ENCODE peak calls at places on chromosomes 7 and 10, in four cellular contexts. One of them, this sample, is unnamed.
A peak's percentile ranks its signal among the peaks of the same experiment; 100 is the strongest.

GRCh38 chr7:124651136-124651535 is 114.5 kb downstream of the GPR37 start:
- DNase-seq in IMR-90: no peak
- DNase-seq in K562: no peak
- DNase-seq in HepG2: no peak
- DNase-seq in this sample: no peak

GRCh38 chr10:54908019-54908418 is 107.0 kb upstream of the PCDH15 start:
- DNase-seq in IMR-90: no peak
- DNase-seq in K562: no peak
- DNase-seq in HepG2: no peak
- DNase-seq in this sample: no peak

GRCh38 chr10:67622506-67622905 is 73.5 kb downstream of the CTNNA3 start:
- DNase-seq in IMR-90: no peak
- DNase-seq in K562: no peak
- DNase-seq in HepG2: no peak
- DNase-seq in this sample: no peak

GRCh38 chr10:119090968-119091367 is 10.4 kb upstream of the EIF3A start:
- DNase-seq in IMR-90: peak; percentile 68
- DNase-seq in K562: peak; percentile 78
- DNase-seq in HepG2: no peak
- DNase-seq in this sample: peak; percentile 40

GRCh38 chr7:29285861-29286260 is 91.3 kb downstream of the CHN2 start:
- DNase-seq in IMR-90: no peak
- DNase-seq in K562: no peak
- DNase-seq in HepG2: no peak
- DNase-seq in this sample: no peak

GRCh38 chr10:111524134-111524533 is 447.3 kb downstream of the ADRA2A start:
- DNase-seq in IMR-90: no peak
- DNase-seq in K562: no peak
- DNase-seq in HepG2: no peak
- DNase-seq in this sample: no peak

GRCh38 chr7:74061840-74062539 is 21.6 kb upstream of the LIMK1 start:
- DNase-seq in IMR-90: peak; percentile 91
- DNase-seq in K562: peak; percentile 64
- DNase-seq in HepG2: peak; percentile 78
- DNase-seq in this sample: peak; percentile 90

GRCh38 chr7:23020742-23021401 is 6.9 kb upstream of the HYCC1 start:
- DNase-seq in IMR-90: peak; percentile 88
- DNase-seq in K562: no peak
- DNase-seq in HepG2: no peak
- DNase-seq in this sample: peak; percentile 7

GRCh38 chr10:92640110-92640509 is 47.2 kb downstream of the KIF11 start:
- DNase-seq in IMR-90: peak; percentile 50
- DNase-seq in K562: no peak
- DNase-seq in HepG2: no peak
- DNase-seq in this sample: peak; percentile 7

GRCh38 chr7:23454880-23455526 is 15.3 kb downstream of the IGF2BP3 start:
- DNase-seq in IMR-90: no peak
- DNase-seq in K562: no peak
- DNase-seq in HepG2: no peak
- DNase-seq in this sample: no peak

GRCh38 chr7:36280840-36281812 is 108.5 kb upstream of the ANLN start:
- DNase-seq in IMR-90: peak; percentile 90
- DNase-seq in K562: peak; percentile 22
- DNase-seq in HepG2: no peak
- DNase-seq in this sample: peak; percentile 85

GRCh38 chr7:102453319-102453718 is 11.3 kb downstream of the ALKBH4 start:
- DNase-seq in IMR-90: no peak
- DNase-seq in K562: no peak
- DNase-seq in HepG2: no peak
- DNase-seq in this sample: no peak

GRCh38 chr10:78863601-78864239 is 205.0 kb upstream of the ZMIZ1 start:
- DNase-seq in IMR-90: no peak
- DNase-seq in K562: no peak
- DNase-seq in HepG2: no peak
- DNase-seq in this sample: no peak

GRCh38 chr10:29472268-29473086 is 162.3 kb downstream of the SVIL start:
- DNase-seq in IMR-90: no peak
- DNase-seq in K562: no peak
- DNase-seq in HepG2: no peak
- DNase-seq in this sample: no peak

GRCh38 chr7:6273380-6273837 is 985 bp upstream of the CYTH3 start:
- DNase-seq in IMR-90: no peak
- DNase-seq in K562: no peak
- DNase-seq in HepG2: peak; percentile 38
- DNase-seq in this sample: no peak

GRCh38 chr7:29063231-29063630 is 83.1 kb downstream of the CPVL start:
- DNase-seq in IMR-90: no peak
- DNase-seq in K562: no peak
- DNase-seq in HepG2: no peak
- DNase-seq in this sample: no peak

GRCh38 chr10:70302292-70302691 is 18.5 kb upstream of the NPFFR1 start:
- DNase-seq in IMR-90: peak; percentile 58
- DNase-seq in K562: no peak
- DNase-seq in HepG2: no peak
- DNase-seq in this sample: no peak

GRCh38 chr10:46514899-46515298 is 41.6 kb downstream of the GPRIN2 start:
- DNase-seq in IMR-90: no peak
- DNase-seq in K562: no peak
- DNase-seq in HepG2: no peak
- DNase-seq in this sample: no peak

GRCh38 chr10:52465202-52465601 is 151.1 kb downstream of the DKK1 start:
- DNase-seq in IMR-90: no peak
- DNase-seq in K562: no peak
- DNase-seq in HepG2: no peak
- DNase-seq in this sample: no peak

DNA sequence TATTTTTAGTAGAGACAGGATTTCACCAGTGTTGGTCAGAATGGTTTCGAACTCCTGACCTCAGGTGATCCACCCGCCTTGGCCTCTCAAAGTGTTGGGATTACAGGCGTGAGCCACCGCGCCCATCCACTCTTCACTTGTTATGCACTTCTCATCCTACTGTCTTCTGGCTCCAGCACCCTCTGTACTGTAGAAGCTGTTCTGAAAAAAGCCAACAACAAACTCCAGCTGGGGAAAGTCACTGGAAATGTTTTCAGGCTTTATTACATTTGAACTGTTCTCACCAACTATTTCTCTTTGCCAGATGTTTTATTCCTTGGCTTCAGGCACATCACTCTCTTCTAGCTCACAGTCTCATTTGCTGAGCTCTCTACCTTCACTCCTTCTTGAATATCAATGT is 122.5 kb upstream of the EGR2 start:
- DNase-seq in IMR-90: no peak
- DNase-seq in K562: no peak
- DNase-seq in HepG2: no peak
- DNase-seq in this sample: no peak
- TF ChIP-seq SMC3 in IMR-90: no peak
- TF ChIP-seq SMC3 in K562: no peak
- TF ChIP-seq SMC3 in HepG2: no peak
- TF ChIP-seq SMC3 in this sample: no peak

GRCh38 chr7:83065714-83066113 is 97.0 kb downstream of the PCLO start:
- DNase-seq in IMR-90: no peak
- DNase-seq in K562: no peak
- DNase-seq in HepG2: no peak
- DNase-seq in this sample: no peak
- TF ChIP-seq MAFK in IMR-90: no peak
- TF ChIP-seq MAFK in K562: no peak
- TF ChIP-seq MAFK in HepG2: no peak
- TF ChIP-seq MAFK in this sample: no peak

DNA sequence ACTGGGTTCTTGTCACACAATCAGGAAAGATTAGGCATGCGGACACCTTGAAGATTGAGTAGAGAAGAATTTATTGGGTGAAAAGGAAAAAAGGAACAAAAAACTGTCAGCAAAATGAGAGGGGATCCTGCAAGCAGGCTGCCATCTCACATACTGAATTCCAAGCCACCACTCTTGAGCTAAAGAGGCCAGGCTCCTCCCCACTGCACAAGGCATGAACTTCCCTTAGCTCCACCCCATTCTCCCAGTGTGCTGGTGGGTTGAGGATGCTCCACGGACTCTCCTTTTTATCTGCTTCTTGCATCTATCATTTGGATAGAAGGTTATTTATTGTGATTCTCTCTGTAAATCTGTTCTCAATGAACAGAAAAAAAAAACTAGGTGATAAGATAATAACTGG is 79.6 kb downstream of the ANKRD7 start:
- DNase-seq in IMR-90: no peak
- DNase-seq in K562: no peak
- DNase-seq in HepG2: no peak
- DNase-seq in this sample: no peak
- TF ChIP-seq SMC3 in IMR-90: no peak
- TF ChIP-seq SMC3 in K562: no peak
- TF ChIP-seq SMC3 in HepG2: no peak
- TF ChIP-seq SMC3 in this sample: no peak

GRCh38 chr10:11177926-11178453 is 160.3 kb downstream of the CELF2 start:
- DNase-seq in IMR-90: no peak
- DNase-seq in K562: peak; percentile 46
- DNase-seq in HepG2: no peak
- DNase-seq in this sample: no peak
- TF ChIP-seq MAFK in IMR-90: no peak
- TF ChIP-seq MAFK in K562: no peak
- TF ChIP-seq MAFK in HepG2: no peak
- TF ChIP-seq MAFK in this sample: no peak

DNA sequence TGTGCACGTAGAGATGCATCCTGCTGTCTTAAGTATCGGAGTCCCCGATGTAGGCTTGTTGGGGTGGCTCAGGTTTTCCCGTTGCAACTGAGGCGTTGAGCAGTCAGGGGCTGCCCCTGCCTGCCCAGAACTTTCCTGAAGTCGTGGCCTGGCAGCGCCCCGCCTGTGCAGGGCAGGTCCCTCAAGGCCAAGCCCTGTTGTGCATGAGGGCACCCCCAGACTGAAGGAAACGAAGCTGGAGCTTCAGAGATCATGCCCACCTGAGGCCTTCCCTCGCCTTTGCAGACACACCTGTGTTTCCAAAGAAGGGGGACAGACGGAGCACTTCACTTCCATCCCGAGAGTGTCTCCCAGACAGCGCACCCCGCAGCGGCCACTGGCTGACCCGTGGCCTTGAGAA is 121.1 kb downstream of the NKX6-2 start:
- DNase-seq in IMR-90: no peak
- DNase-seq in K562: no peak
- DNase-seq in HepG2: no peak
- DNase-seq in this sample: no peak
- TF ChIP-seq SMC3 in IMR-90: no peak
- TF ChIP-seq SMC3 in K562: no peak
- TF ChIP-seq SMC3 in HepG2: no peak
- TF ChIP-seq SMC3 in this sample: no peak

DNA sequence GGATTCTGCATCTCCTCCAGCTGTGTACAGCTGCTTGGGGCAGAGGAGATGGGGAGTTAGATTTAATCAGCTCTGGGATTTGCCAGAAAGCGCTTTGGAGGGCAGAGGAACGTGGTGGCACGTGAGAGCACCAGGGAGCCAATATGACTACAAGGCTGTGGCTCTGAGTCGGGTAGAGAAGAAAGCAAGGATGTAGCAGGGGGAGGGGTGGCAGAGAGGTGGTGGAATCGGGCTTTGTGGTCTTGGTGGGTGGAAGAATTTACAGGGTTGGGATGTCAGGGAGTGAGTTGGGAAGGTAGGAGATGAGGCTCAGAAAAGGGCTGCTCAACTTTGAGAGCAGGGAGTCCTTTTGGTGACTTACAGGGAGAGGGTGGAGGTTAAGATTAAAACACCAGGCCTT is 113.6 kb downstream of the CCNY start:
- DNase-seq in IMR-90: no peak
- DNase-seq in K562: no peak
- DNase-seq in HepG2: no peak
- DNase-seq in this sample: no peak
- TF ChIP-seq MAFK in IMR-90: no peak
- TF ChIP-seq MAFK in K562: no peak
- TF ChIP-seq MAFK in HepG2: no peak
- TF ChIP-seq MAFK in this sample: no peak

GRCh38 chr10:80685355-80685754 is 147.7 kb downstream of the SH2D4B start:
- DNase-seq in IMR-90: no peak
- DNase-seq in K562: no peak
- DNase-seq in HepG2: peak; percentile 13
- DNase-seq in this sample: no peak

GRCh38 chr10:80681142-80681541 is 143.4 kb downstream of the SH2D4B start:
- DNase-seq in IMR-90: no peak
- DNase-seq in K562: no peak
- DNase-seq in HepG2: no peak
- DNase-seq in this sample: no peak

GRCh38 chr10:80686734-80687561 is 149.2 kb downstream of the SH2D4B start:
- DNase-seq in IMR-90: no peak
- DNase-seq in K562: no peak
- DNase-seq in HepG2: peak; percentile 16
- DNase-seq in this sample: no peak

GRCh38 chr10:80684217-80684616 is 146.5 kb downstream of the SH2D4B start:
- DNase-seq in IMR-90: peak; percentile 22
- DNase-seq in K562: peak; percentile 60
- DNase-seq in HepG2: no peak
- DNase-seq in this sample: peak; percentile 48
- TF ChIP-seq SMC3 in IMR-90: no peak
- TF ChIP-seq SMC3 in K562: no peak
- TF ChIP-seq SMC3 in HepG2: no peak
- TF ChIP-seq SMC3 in this sample: no peak

This sample was measured in A549.